ENCODE peak calls at places on chromosome 10, in five cellular contexts. O is activated CD8-positive, alpha-beta memory T cell treated with anti-CD3 and anti-CD28 coated beads, Interleukin-2, amount 50 U/mL, for 4 hours; C is HEK293T; H is EL; F is natural killer cell treated with Interleukin-12 subunit alpha and Interleukin-12 subunit beta and Interleukin-15 and Interleukin-18, amount 100 ng/mL, for 72 hours. V is an unnamed sample.
A peak's percentile ranks its signal among the peaks of the same experiment; 100 is the strongest.

GRCh38 chr10:133310789-133311188 is 2.1 kb downstream of the ZNF511 start:
- DNase-seq in C (no peak), H (no peak), F (no peak), O (no peak), V (no peak)

GRCh38 chr10:132691711-132692153 is 94.2 kb downstream of the NKX6-2 start:
- DNase-seq in H (no peak), F (peak; percentile 49), C (no peak), O (no peak), V (no peak)

GRCh38 chr10:29712108-29712507 is 77.3 kb upstream of the SVIL start:
- DNase-seq in C (no peak), O (no peak), H (no peak), F (no peak), V (peak; percentile 76)

GRCh38 chr10:110758898-110759297 is 112.8 kb upstream of the PDCD4 start:
- DNase-seq in O (no peak), H (peak; percentile 56), C (no peak), F (no peak), V (no peak)

GRCh38 chr10:103859161-103860141 is 4.1 kb upstream of the SH3PXD2A start:
- DNase-seq in F (no peak), C (peak; percentile 67), H (peak; percentile 72), O (peak; percentile 52), V (peak; percentile 79)

GRCh38 chr10:122206471-122207065 is 64.5 kb upstream of the BTBD16 start:
- DNase-seq in F (no peak), H (peak; percentile 36), C (no peak), O (no peak), V (no peak)

GRCh38 chr10:87685832-87686589 is 26.3 kb downstream of the PAPSS2 start:
- DNase-seq in O (no peak), H (no peak), C (no peak), F (no peak), V (peak; percentile 1)

GRCh38 chr10:1574719-1575118 is 162.6 kb downstream of the ADARB2 start:
- DNase-seq in H (no peak), C (no peak), O (no peak), F (no peak), V (no peak)

GRCh38 chr10:71093531-71093930 is 118.8 kb upstream of the UNC5B start:
- DNase-seq in O (no peak), F (no peak), H (no peak), C (no peak), V (no peak)

GRCh38 chr10:131561897-131562296 is 250.4 kb upstream of the TCERG1L start:
- DNase-seq in F (no peak), C (no peak), H (no peak), O (no peak), V (no peak)

GRCh38 chr10:124282326-124282725 is 136.4 kb downstream of the OAT start:
- DNase-seq in F (no peak), H (no peak), O (no peak), C (no peak), V (no peak)

GRCh38 chr10:113704637-113705343 is 25.1 kb downstream of the CASP7 start:
- DNase-seq in H (peak; percentile 58), F (no peak), O (no peak), C (peak; percentile 50), V (peak; percentile 69)

GRCh38 chr10:21724020-21724589 is 190.1 kb downstream of the MLLT10 start:
- DNase-seq in C (no peak), F (no peak), O (no peak), H (peak; percentile 33), V (no peak)

GRCh38 chr10:15141136-15142067 is 27.1 kb downstream of the NMT2 start:
- DNase-seq in H (no peak), C (no peak), O (no peak), F (no peak), V (no peak)

GRCh38 chr10:94006591-94007550 is 13.1 kb downstream of the PLCE1 start:
- DNase-seq in O (no peak), C (no peak), H (peak; percentile 85), F (no peak), V (peak; percentile 33)

GRCh38 chr10:130994845-130995244 is 316.7 kb downstream of the TCERG1L start:
- DNase-seq in F (no peak), O (no peak), H (no peak), C (no peak), V (no peak)

GRCh38 chr10:46525177-46525823 is 31.2 kb downstream of the GPRIN2 start:
- DNase-seq in C (no peak), O (no peak), F (no peak), H (peak; percentile 98), V (no peak)

GRCh38 chr10:131812736-131813604 is 87.8 kb upstream of the PPP2R2D start:
- DNase-seq in F (no peak), O (no peak), H (no peak), C (no peak), V (no peak)

GRCh38 chr10:101001225-101002035 is 1.8 kb downstream of the LZTS2 start:
- DNase-seq in O (no peak), F (no peak), C (no peak), H (peak; percentile 92), V (peak; percentile 21)

GRCh38 chr10:130137077-130137448 is 872 bp downstream of the GLRX3 start:
- DNase-seq in C (no peak), O (no peak), H (peak; percentile 30), F (no peak), V (peak; percentile 35)

GRCh38 chr10:128539784-128540759 is 413.8 kb upstream of the MKI67 start:
- DNase-seq in C (no peak), F (no peak), H (no peak), O (no peak), V (peak; percentile 4)

GRCh38 chr10:105347487-105347886 is 706.4 kb downstream of the SORCS3 start:
- DNase-seq in H (no peak), C (no peak), F (no peak), O (no peak), V (no peak)

GRCh38 chr10:123249894-123250293 is 95.7 kb downstream of the BUB3 start:
- DNase-seq in C (no peak), H (no peak), F (no peak), O (no peak), V (no peak)

GRCh38 chr10:30792025-30792424 is 162.5 kb upstream of the LYZL2 start:
- DNase-seq in C (no peak), F (peak; percentile 37), O (no peak), H (no peak), V (no peak)

GRCh38 chr10:78648256-78648860 is 420.4 kb upstream of the ZMIZ1 start:
- DNase-seq in C (no peak), H (peak; percentile 24), F (no peak), O (no peak), V (no peak)

GRCh38 chr10:131083915-131084790 is 227.4 kb downstream of the TCERG1L start:
- DNase-seq in O (no peak), H (no peak), F (no peak), C (no peak), V (no peak)

GRCh38 chr10:112336556-112337201 is 37.2 kb upstream of the ACSL5 start:
- DNase-seq in F (no peak), H (no peak), C (no peak), O (no peak), V (no peak)

GRCh38 chr10:30691601-30692015 is 62.1 kb upstream of the LYZL2 start:
- DNase-seq in C (no peak), H (peak; percentile 71), F (no peak), O (no peak), V (no peak)

GRCh38 chr10:76382381-76382851 is 951.0 kb downstream of the LRMDA start:
- DNase-seq in F (no peak), O (no peak), C (no peak), H (peak; percentile 90), V (no peak)

GRCh38 chr10:48525113-48525512 is 79.8 kb downstream of the ARHGAP22 start:
- DNase-seq in F (peak; percentile 34), C (no peak), O (no peak), H (no peak), V (no peak)

GRCh38 chr10:124592736-124593430 is 131.3 kb downstream of the LHPP start:
- DNase-seq in F (peak; percentile 53), O (no peak), C (no peak), H (no peak), V (no peak)

GRCh38 chr10:124562425-124563060 is 100.9 kb downstream of the LHPP start:
- DNase-seq in O (no peak), H (no peak), C (no peak), F (no peak), V (no peak)

V was measured in cardiac muscle cell.